ENCODE peak calls at places on chromosomes 16 and 17, in nine cellular contexts. One of them, this sample, is unnamed.

GRCh38 chr17:16880121-16880842 is 91.6 kb downstream of the TNFRSF13B start:
- DNase-seq in cardiac muscle cell: no peak
- DNase-seq in brain microvascular endothelial cell: no peak
- DNase-seq in neural crest cell: no peak
- DNase-seq in lower leg skin: no peak
- DNase-seq in spleen: peak; percentile 39
- DNase-seq in choroid plexus epithelial cell: no peak
- DNase-seq in pancreas: no peak
- DNase-seq in progenitor cell of endocrine pancreas: no peak
- DNase-seq in this sample: no peak

GRCh38 chr16:3038896-3039295 is 2.2 kb upstream of the BICDL2 start:
- DNase-seq in cardiac muscle cell: no peak
- DNase-seq in brain microvascular endothelial cell: no peak
- DNase-seq in neural crest cell: no peak
- DNase-seq in lower leg skin: no peak
- DNase-seq in spleen: no peak
- DNase-seq in choroid plexus epithelial cell: no peak
- DNase-seq in pancreas: no peak
- DNase-seq in progenitor cell of endocrine pancreas: no peak
- DNase-seq in this sample: peak; percentile 11

GRCh38 chr16:5604770-5605169 is 507.2 kb upstream of the EEF2KMT start:
- DNase-seq in cardiac muscle cell: peak; percentile 51
- DNase-seq in brain microvascular endothelial cell: no peak
- DNase-seq in neural crest cell: no peak
- DNase-seq in lower leg skin: no peak
- DNase-seq in spleen: no peak
- DNase-seq in choroid plexus epithelial cell: no peak
- DNase-seq in pancreas: no peak
- DNase-seq in progenitor cell of endocrine pancreas: no peak
- DNase-seq in this sample: no peak

GRCh38 chr17:55717898-55718735 is 4.5 kb downstream of the TMEM100 start:
- DNase-seq in cardiac muscle cell: peak; percentile 85
- DNase-seq in brain microvascular endothelial cell: peak; percentile 82
- DNase-seq in neural crest cell: peak; percentile 79
- DNase-seq in lower leg skin: peak; percentile 83
- DNase-seq in spleen: peak; percentile 85
- DNase-seq in choroid plexus epithelial cell: peak; percentile 88
- DNase-seq in pancreas: peak; percentile 72
- DNase-seq in progenitor cell of endocrine pancreas: peak; percentile 64
- DNase-seq in this sample: peak; percentile 23

GRCh38 chr17:4908301-4908700 is 5.4 kb upstream of the CHRNE start:
- DNase-seq in cardiac muscle cell: no peak
- DNase-seq in brain microvascular endothelial cell: no peak
- DNase-seq in neural crest cell: peak; percentile 38
- DNase-seq in lower leg skin: no peak
- DNase-seq in spleen: no peak
- DNase-seq in choroid plexus epithelial cell: peak; percentile 31
- DNase-seq in pancreas: no peak
- DNase-seq in progenitor cell of endocrine pancreas: no peak
- DNase-seq in this sample: no peak

GRCh38 chr16:21283521-21284289 is 5.6 kb upstream of the CRYM start:
- DNase-seq in cardiac muscle cell: peak; percentile 86
- DNase-seq in brain microvascular endothelial cell: peak; percentile 34
- DNase-seq in neural crest cell: peak; percentile 71
- DNase-seq in lower leg skin: no peak
- DNase-seq in spleen: peak; percentile 76
- DNase-seq in choroid plexus epithelial cell: peak; percentile 46
- DNase-seq in pancreas: no peak
- DNase-seq in progenitor cell of endocrine pancreas: peak; percentile 62
- DNase-seq in this sample: peak; percentile 45

GRCh38 chr17:64230551-64231408 is 32.3 kb downstream of the TEX2 start:
- DNase-seq in cardiac muscle cell: no peak
- DNase-seq in brain microvascular endothelial cell: peak; percentile 35
- DNase-seq in neural crest cell: no peak
- DNase-seq in lower leg skin: no peak
- DNase-seq in spleen: no peak
- DNase-seq in choroid plexus epithelial cell: peak; percentile 92
- DNase-seq in pancreas: no peak
- DNase-seq in progenitor cell of endocrine pancreas: no peak
- DNase-seq in this sample: no peak

GRCh38 chr17:5557485-5557884 is 26.8 kb downstream of the NLRP1 start:
- DNase-seq in cardiac muscle cell: no peak
- DNase-seq in brain microvascular endothelial cell: peak; percentile 16
- DNase-seq in neural crest cell: no peak
- DNase-seq in lower leg skin: no peak
- DNase-seq in spleen: no peak
- DNase-seq in choroid plexus epithelial cell: peak; percentile 61
- DNase-seq in pancreas: no peak
- DNase-seq in progenitor cell of endocrine pancreas: no peak
- DNase-seq in this sample: no peak

GRCh38 chr16:10501016-10501607 is 79.3 kb downstream of the EMP2 start:
- DNase-seq in cardiac muscle cell: no peak
- DNase-seq in brain microvascular endothelial cell: no peak
- DNase-seq in neural crest cell: no peak
- DNase-seq in lower leg skin: no peak
- DNase-seq in spleen: no peak
- DNase-seq in choroid plexus epithelial cell: no peak
- DNase-seq in pancreas: no peak
- DNase-seq in progenitor cell of endocrine pancreas: no peak
- DNase-seq in this sample: no peak

GRCh38 chr17:63988741-63989621 is 9.2 kb upstream of the PRR29 start:
- DNase-seq in cardiac muscle cell: peak; percentile 64
- DNase-seq in brain microvascular endothelial cell: no peak
- DNase-seq in neural crest cell: no peak
- DNase-seq in lower leg skin: no peak
- DNase-seq in spleen: peak; percentile 71
- DNase-seq in choroid plexus epithelial cell: peak; percentile 9
- DNase-seq in pancreas: no peak
- DNase-seq in progenitor cell of endocrine pancreas: no peak
- DNase-seq in this sample: no peak

GRCh38 chr16:4141604-4142003 is 25.4 kb upstream of the ADCY9 start:
- DNase-seq in cardiac muscle cell: no peak
- DNase-seq in brain microvascular endothelial cell: no peak
- DNase-seq in neural crest cell: no peak
- DNase-seq in lower leg skin: no peak
- DNase-seq in spleen: no peak
- DNase-seq in choroid plexus epithelial cell: no peak
- DNase-seq in pancreas: no peak
- DNase-seq in progenitor cell of endocrine pancreas: no peak
- DNase-seq in this sample: no peak

GRCh38 chr16:4138735-4139134 is 22.5 kb upstream of the ADCY9 start:
- DNase-seq in cardiac muscle cell: no peak
- DNase-seq in brain microvascular endothelial cell: no peak
- DNase-seq in neural crest cell: no peak
- DNase-seq in lower leg skin: no peak
- DNase-seq in spleen: no peak
- DNase-seq in choroid plexus epithelial cell: peak; percentile 27
- DNase-seq in pancreas: no peak
- DNase-seq in progenitor cell of endocrine pancreas: no peak
- DNase-seq in this sample: no peak

GRCh38 chr16:4140652-4141051 is 24.4 kb upstream of the ADCY9 start:
- DNase-seq in cardiac muscle cell: no peak
- DNase-seq in brain microvascular endothelial cell: peak; percentile 27
- DNase-seq in neural crest cell: no peak
- DNase-seq in lower leg skin: peak; percentile 27
- DNase-seq in spleen: no peak
- DNase-seq in choroid plexus epithelial cell: peak; percentile 71
- DNase-seq in pancreas: no peak
- DNase-seq in progenitor cell of endocrine pancreas: no peak
- DNase-seq in this sample: no peak

GRCh38 chr16:4139968-4140367 is 23.7 kb upstream of the ADCY9 start:
- DNase-seq in cardiac muscle cell: no peak
- DNase-seq in brain microvascular endothelial cell: no peak
- DNase-seq in neural crest cell: no peak
- DNase-seq in lower leg skin: no peak
- DNase-seq in spleen: no peak
- DNase-seq in choroid plexus epithelial cell: no peak
- DNase-seq in pancreas: no peak
- DNase-seq in progenitor cell of endocrine pancreas: no peak
- DNase-seq in this sample: no peak

DNA sequence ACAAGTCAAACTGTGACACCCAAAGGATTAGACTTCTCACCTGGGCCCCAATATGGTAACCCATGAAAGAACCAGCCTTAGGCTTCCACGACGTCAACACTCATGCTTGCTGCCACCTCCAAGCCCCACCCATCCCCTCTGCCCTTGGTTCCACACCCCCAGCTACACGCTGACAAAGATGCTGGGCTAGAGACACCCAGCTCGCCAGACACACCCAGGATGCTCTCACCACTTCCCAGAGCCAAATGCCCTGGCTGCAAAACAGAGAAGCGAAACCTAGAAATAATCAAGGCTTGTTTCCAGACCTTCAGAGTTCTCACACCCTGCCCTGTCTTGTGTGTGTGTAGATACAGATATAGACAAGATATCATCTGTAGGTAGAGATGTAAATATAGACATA is 26.0 kb upstream of the ADCY9 start:
- DNase-seq in cardiac muscle cell: no peak
- DNase-seq in brain microvascular endothelial cell: no peak
- DNase-seq in neural crest cell: no peak
- DNase-seq in lower leg skin: peak; percentile 29
- DNase-seq in spleen: peak; percentile 75
- DNase-seq in choroid plexus epithelial cell: no peak
- DNase-seq in pancreas: no peak
- DNase-seq in progenitor cell of endocrine pancreas: no peak
- DNase-seq in this sample: peak; percentile 54
- TF ChIP-seq CTCF in cardiac muscle cell: no peak
- TF ChIP-seq CTCF in brain microvascular endothelial cell: no peak
- TF ChIP-seq CTCF in neural crest cell: no peak
- TF ChIP-seq CTCF in lower leg skin: no peak
- TF ChIP-seq CTCF in spleen: no peak
- TF ChIP-seq CTCF in choroid plexus epithelial cell: no peak
- TF ChIP-seq CTCF in pancreas: no peak
- TF ChIP-seq CTCF in progenitor cell of endocrine pancreas: no peak
- TF ChIP-seq CTCF in this sample: no peak

GRCh38 chr16:85529489-85530369 is 83.4 kb upstream of the GSE1 start:
- DNase-seq in cardiac muscle cell: no peak
- DNase-seq in brain microvascular endothelial cell: no peak
- DNase-seq in neural crest cell: no peak
- DNase-seq in lower leg skin: no peak
- DNase-seq in spleen: no peak
- DNase-seq in choroid plexus epithelial cell: no peak
- DNase-seq in pancreas: no peak
- DNase-seq in progenitor cell of endocrine pancreas: no peak
- DNase-seq in this sample: no peak
- TF ChIP-seq CTCF in cardiac muscle cell: no peak
- TF ChIP-seq CTCF in brain microvascular endothelial cell: peak; percentile 22
- TF ChIP-seq CTCF in neural crest cell: peak; percentile 35
- TF ChIP-seq CTCF in lower leg skin: no peak
- TF ChIP-seq CTCF in spleen: no peak
- TF ChIP-seq CTCF in choroid plexus epithelial cell: peak; percentile 8
- TF ChIP-seq CTCF in pancreas: no peak
- TF ChIP-seq CTCF in progenitor cell of endocrine pancreas: peak; percentile 33
- TF ChIP-seq CTCF in this sample: no peak

GRCh38 chr17:49515196-49515770 is 20.2 kb downstream of the NGFR start:
- DNase-seq in cardiac muscle cell: peak; percentile 87
- DNase-seq in brain microvascular endothelial cell: peak; percentile 74
- DNase-seq in neural crest cell: peak; percentile 51
- DNase-seq in lower leg skin: peak; percentile 83
- DNase-seq in spleen: peak; percentile 81
- DNase-seq in choroid plexus epithelial cell: peak; percentile 100
- DNase-seq in pancreas: peak; percentile 86
- DNase-seq in progenitor cell of endocrine pancreas: no peak
- DNase-seq in this sample: peak; percentile 90

GRCh38 chr17:49513616-49514373 is 18.7 kb downstream of the NGFR start:
- DNase-seq in cardiac muscle cell: no peak
- DNase-seq in brain microvascular endothelial cell: no peak
- DNase-seq in neural crest cell: no peak
- DNase-seq in lower leg skin: no peak
- DNase-seq in spleen: peak; percentile 67
- DNase-seq in choroid plexus epithelial cell: no peak
- DNase-seq in pancreas: no peak
- DNase-seq in progenitor cell of endocrine pancreas: no peak
- DNase-seq in this sample: no peak

GRCh38 chr17:49516190-49516589 is 21.1 kb downstream of the NGFR start:
- DNase-seq in cardiac muscle cell: no peak
- DNase-seq in brain microvascular endothelial cell: no peak
- DNase-seq in neural crest cell: no peak
- DNase-seq in lower leg skin: no peak
- DNase-seq in spleen: peak; percentile 49
- DNase-seq in choroid plexus epithelial cell: peak; percentile 72
- DNase-seq in pancreas: no peak
- DNase-seq in progenitor cell of endocrine pancreas: no peak
- DNase-seq in this sample: no peak

GRCh38 chr17:49513044-49513395 is 17.9 kb downstream of the NGFR start:
- DNase-seq in cardiac muscle cell: no peak
- DNase-seq in brain microvascular endothelial cell: no peak
- DNase-seq in neural crest cell: no peak
- DNase-seq in lower leg skin: no peak
- DNase-seq in spleen: peak; percentile 69
- DNase-seq in choroid plexus epithelial cell: no peak
- DNase-seq in pancreas: no peak
- DNase-seq in progenitor cell of endocrine pancreas: no peak
- DNase-seq in this sample: no peak

GRCh38 chr17:49514374-49514738 is 19.3 kb downstream of the NGFR start:
- DNase-seq in cardiac muscle cell: peak; percentile 41
- DNase-seq in brain microvascular endothelial cell: no peak
- DNase-seq in neural crest cell: no peak
- DNase-seq in lower leg skin: no peak
- DNase-seq in spleen: peak; percentile 36
- DNase-seq in choroid plexus epithelial cell: peak; percentile 52
- DNase-seq in pancreas: no peak
- DNase-seq in progenitor cell of endocrine pancreas: no peak
- DNase-seq in this sample: no peak
- TF ChIP-seq CTCF in cardiac muscle cell: peak; percentile 55
- TF ChIP-seq CTCF in brain microvascular endothelial cell: peak; percentile 64
- TF ChIP-seq CTCF in neural crest cell: peak; percentile 28
- TF ChIP-seq CTCF in lower leg skin: no peak
- TF ChIP-seq CTCF in spleen: no peak
- TF ChIP-seq CTCF in choroid plexus epithelial cell: peak; percentile 61
- TF ChIP-seq CTCF in pancreas: no peak
- TF ChIP-seq CTCF in progenitor cell of endocrine pancreas: peak; percentile 38
- TF ChIP-seq CTCF in this sample: no peak

GRCh38 chr17:48636177-48637018 is 10.2 kb upstream of the HOXB9 start:
- DNase-seq in cardiac muscle cell: peak; percentile 93
- DNase-seq in brain microvascular endothelial cell: no peak
- DNase-seq in neural crest cell: peak; percentile 96
- DNase-seq in lower leg skin: no peak
- DNase-seq in spleen: peak; percentile 84
- DNase-seq in choroid plexus epithelial cell: peak; percentile 16
- DNase-seq in pancreas: peak; percentile 60
- DNase-seq in progenitor cell of endocrine pancreas: peak; percentile 94
- DNase-seq in this sample: peak; percentile 86
- TF ChIP-seq CTCF in cardiac muscle cell: peak; percentile 57
- TF ChIP-seq CTCF in brain microvascular endothelial cell: peak; percentile 67
- TF ChIP-seq CTCF in neural crest cell: peak; percentile 76
- TF ChIP-seq CTCF in lower leg skin: no peak
- TF ChIP-seq CTCF in spleen: no peak
- TF ChIP-seq CTCF in choroid plexus epithelial cell: peak; percentile 36
- TF ChIP-seq CTCF in pancreas: peak; percentile 41
- TF ChIP-seq CTCF in progenitor cell of endocrine pancreas: peak; percentile 74
- TF ChIP-seq CTCF in this sample: peak; percentile 72

This sample was measured in GM13976.